ENCODE peak calls at places on chromosome 12, in ten cellular contexts. One of them, this sample, is unnamed.

GRCh38 chr12:49832836-49833421 is 4.7 kb upstream of the NCKAP5L start:
- DNase-seq in K562: no peak
- DNase-seq in HCT116: no peak
- DNase-seq in prostate gland: no peak
- DNase-seq in endothelial cell of umbilical vein: no peak
- DNase-seq in GM23338: no peak
- DNase-seq in H1: no peak
- DNase-seq in SK-N-SH: no peak
- DNase-seq in spleen: no peak
- DNase-seq in breast epithelium: no peak
- DNase-seq in this sample: no peak

GRCh38 chr12:50375802-50376201 is 20.6 kb downstream of the FAM186A start:
- DNase-seq in HCT116: no peak
- DNase-seq in endothelial cell of umbilical vein: no peak
- DNase-seq in breast epithelium: no peak
- DNase-seq in prostate gland: no peak
- DNase-seq in GM23338: no peak
- DNase-seq in SK-N-SH: no peak
- DNase-seq in H1: no peak
- DNase-seq in K562: no peak
- DNase-seq in spleen: peak; percentile 52
- DNase-seq in this sample: no peak

GRCh38 chr12:12010277-12011031 is 60.3 kb upstream of the BCL2L14 start:
- DNase-seq in SK-N-SH: peak; percentile 59
- DNase-seq in endothelial cell of umbilical vein: no peak
- DNase-seq in H1: no peak
- DNase-seq in HCT116: no peak
- DNase-seq in K562: no peak
- DNase-seq in GM23338: no peak
- DNase-seq in spleen: peak; percentile 86
- DNase-seq in breast epithelium: no peak
- DNase-seq in prostate gland: peak; percentile 47
- DNase-seq in this sample: peak; percentile 41

GRCh38 chr12:109999983-110000505 is 814 bp downstream of the ANKRD13A start:
- DNase-seq in GM23338: peak; percentile 49
- DNase-seq in HCT116: no peak
- DNase-seq in breast epithelium: no peak
- DNase-seq in prostate gland: peak; percentile 20
- DNase-seq in K562: peak; percentile 38
- DNase-seq in endothelial cell of umbilical vein: peak; percentile 43
- DNase-seq in SK-N-SH: no peak
- DNase-seq in spleen: peak; percentile 82
- DNase-seq in H1: no peak
- DNase-seq in this sample: peak; percentile 37

GRCh38 chr12:54719691-54720090 is 71.5 kb upstream of the DCD start:
- DNase-seq in spleen: no peak
- DNase-seq in breast epithelium: no peak
- DNase-seq in GM23338: no peak
- DNase-seq in K562: no peak
- DNase-seq in HCT116: no peak
- DNase-seq in H1: no peak
- DNase-seq in endothelial cell of umbilical vein: no peak
- DNase-seq in SK-N-SH: no peak
- DNase-seq in prostate gland: no peak
- DNase-seq in this sample: no peak

GRCh38 chr12:2294651-2295475 is 242.1 kb downstream of the CACNA1C start:
- DNase-seq in endothelial cell of umbilical vein: no peak
- DNase-seq in GM23338: no peak
- DNase-seq in SK-N-SH: no peak
- DNase-seq in H1: no peak
- DNase-seq in prostate gland: no peak
- DNase-seq in HCT116: no peak
- DNase-seq in spleen: no peak
- DNase-seq in K562: no peak
- DNase-seq in breast epithelium: no peak
- DNase-seq in this sample: peak; percentile 25

GRCh38 chr12:53299101-53299453 is 418 bp upstream of the MYG1 start:
- DNase-seq in spleen: no peak
- DNase-seq in GM23338: no peak
- DNase-seq in SK-N-SH: no peak
- DNase-seq in breast epithelium: no peak
- DNase-seq in prostate gland: no peak
- DNase-seq in HCT116: peak; percentile 29
- DNase-seq in K562: peak; percentile 76
- DNase-seq in endothelial cell of umbilical vein: peak; percentile 72
- DNase-seq in H1: no peak
- DNase-seq in this sample: no peak

GRCh38 chr12:132172619-132173018 is 28.4 kb downstream of the NOC4L start:
- DNase-seq in spleen: peak; percentile 67
- DNase-seq in breast epithelium: no peak
- DNase-seq in prostate gland: no peak
- DNase-seq in K562: no peak
- DNase-seq in SK-N-SH: no peak
- DNase-seq in endothelial cell of umbilical vein: no peak
- DNase-seq in GM23338: no peak
- DNase-seq in HCT116: no peak
- DNase-seq in H1: no peak
- DNase-seq in this sample: no peak

GRCh38 chr12:23949212-23950010 is at the start of gene SOX5:
- DNase-seq in SK-N-SH: peak; percentile 30
- DNase-seq in breast epithelium: no peak
- DNase-seq in GM23338: peak; percentile 63
- DNase-seq in spleen: no peak
- DNase-seq in K562: peak; percentile 72
- DNase-seq in prostate gland: no peak
- DNase-seq in endothelial cell of umbilical vein: peak; percentile 49
- DNase-seq in H1: peak; percentile 3
- DNase-seq in HCT116: no peak
- DNase-seq in this sample: no peak

GRCh38 chr12:87814625-87815024 is 214.6 kb downstream of the C12orf50 start:
- DNase-seq in H1: no peak
- DNase-seq in endothelial cell of umbilical vein: no peak
- DNase-seq in prostate gland: no peak
- DNase-seq in HCT116: no peak
- DNase-seq in breast epithelium: no peak
- DNase-seq in K562: no peak
- DNase-seq in spleen: no peak
- DNase-seq in GM23338: no peak
- DNase-seq in SK-N-SH: no peak
- DNase-seq in this sample: no peak

GRCh38 chr12:46555379-46555778 is 182.8 kb upstream of the SLC38A2 start:
- DNase-seq in spleen: no peak
- DNase-seq in SK-N-SH: peak; percentile 31
- DNase-seq in GM23338: no peak
- DNase-seq in breast epithelium: no peak
- DNase-seq in K562: no peak
- DNase-seq in HCT116: no peak
- DNase-seq in H1: no peak
- DNase-seq in endothelial cell of umbilical vein: no peak
- DNase-seq in prostate gland: no peak
- DNase-seq in this sample: no peak

GRCh38 chr12:49651855-49652254 is 28.5 kb downstream of the PRPF40B start:
- DNase-seq in prostate gland: no peak
- DNase-seq in H1: no peak
- DNase-seq in breast epithelium: no peak
- DNase-seq in GM23338: no peak
- DNase-seq in K562: no peak
- DNase-seq in spleen: peak; percentile 29
- DNase-seq in HCT116: no peak
- DNase-seq in endothelial cell of umbilical vein: no peak
- DNase-seq in SK-N-SH: no peak
- DNase-seq in this sample: no peak

GRCh38 chr12:113200016-113200797 is 14.7 kb downstream of the RITA1 start:
- DNase-seq in spleen: no peak
- DNase-seq in endothelial cell of umbilical vein: no peak
- DNase-seq in prostate gland: no peak
- DNase-seq in SK-N-SH: no peak
- DNase-seq in HCT116: no peak
- DNase-seq in K562: no peak
- DNase-seq in GM23338: no peak
- DNase-seq in H1: no peak
- DNase-seq in breast epithelium: no peak
- DNase-seq in this sample: no peak

GRCh38 chr12:119020377-119021360 is 39.3 kb downstream of the SRRM4 start:
- DNase-seq in HCT116: peak; percentile 36
- DNase-seq in SK-N-SH: peak; percentile 26
- DNase-seq in prostate gland: no peak
- DNase-seq in K562: peak; percentile 72
- DNase-seq in spleen: no peak
- DNase-seq in endothelial cell of umbilical vein: no peak
- DNase-seq in breast epithelium: no peak
- DNase-seq in H1: peak; percentile 54
- DNase-seq in GM23338: peak; percentile 97
- DNase-seq in this sample: peak; percentile 18

GRCh38 chr12:132746621-132747020 is 15.0 kb downstream of the ANKLE2 start:
- DNase-seq in endothelial cell of umbilical vein: no peak
- DNase-seq in breast epithelium: no peak
- DNase-seq in GM23338: no peak
- DNase-seq in H1: no peak
- DNase-seq in SK-N-SH: no peak
- DNase-seq in spleen: no peak
- DNase-seq in prostate gland: no peak
- DNase-seq in K562: no peak
- DNase-seq in HCT116: no peak
- DNase-seq in this sample: no peak

GRCh38 chr12:94266796-94267529 is 118.6 kb downstream of the PLXNC1 start:
- DNase-seq in K562: no peak
- DNase-seq in spleen: no peak
- DNase-seq in prostate gland: no peak
- DNase-seq in GM23338: no peak
- DNase-seq in H1: no peak
- DNase-seq in endothelial cell of umbilical vein: no peak
- DNase-seq in SK-N-SH: no peak
- DNase-seq in HCT116: no peak
- DNase-seq in breast epithelium: no peak
- DNase-seq in this sample: no peak

GRCh38 chr12:90100619-90101018 is 392.0 kb upstream of the ATP2B1 start:
- DNase-seq in SK-N-SH: no peak
- DNase-seq in endothelial cell of umbilical vein: peak; percentile 50
- DNase-seq in GM23338: no peak
- DNase-seq in K562: no peak
- DNase-seq in HCT116: no peak
- DNase-seq in breast epithelium: no peak
- DNase-seq in H1: no peak
- DNase-seq in prostate gland: no peak
- DNase-seq in spleen: no peak
- DNase-seq in this sample: no peak
- TF ChIP-seq POLR2AphosphoS5 in SK-N-SH: no peak
- TF ChIP-seq POLR2AphosphoS5 in endothelial cell of umbilical vein: no peak
- TF ChIP-seq POLR2AphosphoS5 in GM23338: no peak
- TF ChIP-seq POLR2AphosphoS5 in K562: no peak
- TF ChIP-seq POLR2AphosphoS5 in HCT116: no peak
- TF ChIP-seq POLR2AphosphoS5 in breast epithelium: no peak
- TF ChIP-seq POLR2AphosphoS5 in H1: no peak
- TF ChIP-seq POLR2AphosphoS5 in prostate gland: no peak
- TF ChIP-seq POLR2AphosphoS5 in spleen: no peak
- TF ChIP-seq POLR2AphosphoS5 in this sample: no peak

DNA sequence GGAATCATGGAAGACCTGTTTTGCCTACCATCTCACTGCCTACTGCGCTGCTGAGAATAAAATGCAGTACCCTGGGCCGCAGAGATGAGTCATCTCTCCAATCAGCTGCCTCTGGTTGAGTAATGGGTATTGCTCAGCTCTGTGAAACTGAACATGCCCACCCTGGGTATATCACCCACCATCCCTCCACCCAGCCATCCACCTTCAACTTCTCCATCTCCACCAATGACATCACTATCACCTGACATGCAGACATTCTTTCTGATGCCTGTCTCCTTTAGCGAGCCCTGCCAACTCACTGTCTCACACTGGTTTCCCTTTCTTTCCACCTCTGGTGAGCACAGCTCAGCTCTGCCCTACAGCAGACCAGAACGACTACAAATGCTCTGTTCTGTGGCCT is 33.6 kb downstream of the E2F7 start:
- DNase-seq in spleen: no peak
- DNase-seq in prostate gland: no peak
- DNase-seq in GM23338: no peak
- DNase-seq in SK-N-SH: peak; percentile 12
- DNase-seq in K562: no peak
- DNase-seq in breast epithelium: no peak
- DNase-seq in HCT116: no peak
- DNase-seq in endothelial cell of umbilical vein: no peak
- DNase-seq in H1: no peak
- DNase-seq in this sample: no peak
- H3K36me3 ChIP-seq in spleen: no peaks in the 10 kb centered on the region
- H3K36me3 ChIP-seq in prostate gland: no peaks in the 10 kb centered on the region
- H3K36me3 ChIP-seq in GM23338: peaks cover 57% of the 10 kb centered on the region
- H3K36me3 ChIP-seq in SK-N-SH: peaks cover 89% of the 10 kb centered on the region
- H3K36me3 ChIP-seq in K562: peaks cover 74% of the 10 kb centered on the region
- H3K36me3 ChIP-seq in breast epithelium: no peaks in the 10 kb centered on the region
- H3K36me3 ChIP-seq in HCT116: peaks cover 51% of the 10 kb centered on the region
- H3K36me3 ChIP-seq in endothelial cell of umbilical vein: peaks cover 3% of the 10 kb centered on the region
- H3K36me3 ChIP-seq in H1: peaks cover 24% of the 10 kb centered on the region
- H3K36me3 ChIP-seq in this sample: no peaks in the 10 kb centered on the region

DNA sequence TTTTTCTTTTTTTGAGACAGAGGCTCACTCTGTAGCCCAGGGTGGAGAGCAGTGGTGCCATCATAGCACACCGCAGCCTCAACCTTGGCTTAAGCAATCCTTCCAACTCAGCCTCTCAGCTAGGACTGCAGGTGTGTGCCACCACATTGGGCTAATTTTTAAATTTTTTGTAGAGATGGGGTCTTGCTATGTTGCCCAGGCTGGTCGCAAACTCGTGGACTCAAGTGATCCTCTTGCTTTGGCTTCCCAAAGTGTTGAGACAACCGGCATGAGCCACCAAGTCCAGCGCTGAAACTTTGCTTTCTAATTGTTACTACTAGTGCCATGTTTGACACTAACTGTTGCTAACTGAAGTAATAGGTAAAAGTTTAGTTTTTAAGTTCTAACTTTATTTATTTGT is 8.0 kb downstream of the RNF10 start:
- DNase-seq in K562: no peak
- DNase-seq in breast epithelium: no peak
- DNase-seq in GM23338: no peak
- DNase-seq in HCT116: no peak
- DNase-seq in SK-N-SH: no peak
- DNase-seq in H1: no peak
- DNase-seq in spleen: no peak
- DNase-seq in prostate gland: no peak
- DNase-seq in endothelial cell of umbilical vein: no peak
- DNase-seq in this sample: no peak
- TF ChIP-seq POLR2AphosphoS5 in K562: no peak
- TF ChIP-seq POLR2AphosphoS5 in breast epithelium: no peak
- TF ChIP-seq POLR2AphosphoS5 in GM23338: no peak
- TF ChIP-seq POLR2AphosphoS5 in HCT116: no peak
- TF ChIP-seq POLR2AphosphoS5 in SK-N-SH: no peak
- TF ChIP-seq POLR2AphosphoS5 in H1: no peak
- TF ChIP-seq POLR2AphosphoS5 in spleen: no peak
- TF ChIP-seq POLR2AphosphoS5 in prostate gland: no peak
- TF ChIP-seq POLR2AphosphoS5 in endothelial cell of umbilical vein: no peak
- TF ChIP-seq POLR2AphosphoS5 in this sample: no peak

DNA sequence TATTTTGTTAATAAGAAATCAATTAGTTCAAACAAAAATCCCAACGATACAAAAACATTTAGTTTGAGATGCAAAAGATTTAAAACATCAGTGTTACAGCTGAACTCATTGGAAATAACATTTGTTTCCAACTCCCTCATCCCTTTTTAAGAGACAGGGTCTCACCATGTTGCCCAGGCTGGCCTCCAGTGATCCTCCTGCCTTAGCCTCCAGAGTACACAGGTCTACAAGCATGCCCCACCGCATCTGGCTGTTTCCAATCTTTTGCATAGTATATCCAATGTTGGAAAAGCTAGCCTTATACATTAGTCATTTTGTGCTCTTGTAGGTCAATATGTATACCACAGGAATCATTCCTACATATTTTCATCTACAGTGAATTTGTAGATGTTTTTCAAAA is 11.5 kb downstream of the RSRC2 start:
- DNase-seq in prostate gland: no peak
- DNase-seq in HCT116: no peak
- DNase-seq in spleen: no peak
- DNase-seq in breast epithelium: no peak
- DNase-seq in H1: no peak
- DNase-seq in GM23338: no peak
- DNase-seq in SK-N-SH: no peak
- DNase-seq in K562: no peak
- DNase-seq in endothelial cell of umbilical vein: no peak
- DNase-seq in this sample: no peak
- H3K36me3 ChIP-seq in prostate gland: peaks cover 39% of the 10 kb centered on the region
- H3K36me3 ChIP-seq in HCT116: peaks cover 87% of the 10 kb centered on the region
- H3K36me3 ChIP-seq in spleen: peaks cover 100% of the 10 kb centered on the region
- H3K36me3 ChIP-seq in breast epithelium: peaks cover 9% of the 10 kb centered on the region
- H3K36me3 ChIP-seq in H1: peaks cover 52% of the 10 kb centered on the region
- H3K36me3 ChIP-seq in GM23338: peaks cover 98% of the 10 kb centered on the region
- H3K36me3 ChIP-seq in SK-N-SH: peaks cover 96% of the 10 kb centered on the region
- H3K36me3 ChIP-seq in K562: peaks cover 96% of the 10 kb centered on the region
- H3K36me3 ChIP-seq in endothelial cell of umbilical vein: peaks cover 41% of the 10 kb centered on the region
- H3K36me3 ChIP-seq in this sample: no peaks in the 10 kb centered on the region

This sample was measured in transverse colon.